ENCODE peak calls at places on chromosomes 4 and X, in four cellular contexts. One of them, this sample, is unnamed.

GRCh38 chr4:147117400-147117799 is 171.7 kb upstream of the TTC29 start:
- DNase-seq in tibial artery: no peak
- DNase-seq in SK-N-SH: no peak
- DNase-seq in suprapubic skin: no peak
- DNase-seq in this sample: no peak

GRCh38 chrX:115642304-115642703 is 81.3 kb downstream of the PLS3 start:
- DNase-seq in suprapubic skin: no peak
- DNase-seq in tibial artery: no peak
- DNase-seq in SK-N-SH: no peak
- DNase-seq in this sample: no peak

GRCh38 chr4:20832821-20833220 is 132.6 kb downstream of the PACRGL start:
- DNase-seq in tibial artery: no peak
- DNase-seq in SK-N-SH: no peak
- DNase-seq in suprapubic skin: no peak
- DNase-seq in this sample: no peak

GRCh38 chr4:99856166-99856565 is 38.1 kb downstream of the LAMTOR3 start:
- DNase-seq in SK-N-SH: no peak
- DNase-seq in suprapubic skin: no peak
- DNase-seq in tibial artery: no peak
- DNase-seq in this sample: no peak

GRCh38 chr4:149371021-149371420 is 444.6 kb downstream of the IQCM start:
- DNase-seq in SK-N-SH: peak
- DNase-seq in suprapubic skin: no peak
- DNase-seq in tibial artery: no peak
- DNase-seq in this sample: peak

GRCh38 chr4:23654791-23655190 is 235.1 kb downstream of the PPARGC1A start:
- DNase-seq in SK-N-SH: no peak
- DNase-seq in suprapubic skin: no peak
- DNase-seq in tibial artery: no peak
- DNase-seq in this sample: no peak

GRCh38 chr4:109559983-109560686 is at the start of gene MCUB:
- DNase-seq in suprapubic skin: peak
- DNase-seq in SK-N-SH: peak
- DNase-seq in tibial artery: peak
- DNase-seq in this sample: peak

GRCh38 chr4:129978315-129978714 is 882.4 kb downstream of the C4orf33 start:
- DNase-seq in SK-N-SH: no peak
- DNase-seq in suprapubic skin: no peak
- DNase-seq in tibial artery: no peak
- DNase-seq in this sample: no peak

GRCh38 chr4:123102897-123103489 is 180.6 kb upstream of the NUDT6 start:
- DNase-seq in suprapubic skin: no peak
- DNase-seq in SK-N-SH: peak
- DNase-seq in tibial artery: no peak
- DNase-seq in this sample: peak

GRCh38 chr4:125266901-125267601 is 47.7 kb upstream of the FAT4 start:
- DNase-seq in tibial artery: no peak
- DNase-seq in suprapubic skin: no peak
- DNase-seq in SK-N-SH: no peak
- DNase-seq in this sample: no peak

GRCh38 chrX:133335027-133335426 is 80.3 kb downstream of the GPC4 start:
- DNase-seq in SK-N-SH: peak
- DNase-seq in tibial artery: no peak
- DNase-seq in suprapubic skin: no peak
- DNase-seq in this sample: peak

GRCh38 chr4:145541266-145541770 is 59.7 kb downstream of the SMAD1 start:
- DNase-seq in SK-N-SH: no peak
- DNase-seq in tibial artery: no peak
- DNase-seq in suprapubic skin: no peak
- DNase-seq in this sample: no peak

GRCh38 chr4:187208641-187209040 is 485.0 kb upstream of the FAT1 start:
- DNase-seq in SK-N-SH: no peak
- DNase-seq in suprapubic skin: no peak
- DNase-seq in tibial artery: no peak
- DNase-seq in this sample: no peak

GRCh38 chr4:8558080-8558960 is 21.9 kb upstream of the GPR78 start:
- DNase-seq in suprapubic skin: peak
- DNase-seq in tibial artery: peak
- DNase-seq in SK-N-SH: no peak
- DNase-seq in this sample: no peak

GRCh38 chr4:8840006-8840793 is 31.4 kb downstream of the HMX1 start:
- DNase-seq in suprapubic skin: peak
- DNase-seq in SK-N-SH: peak
- DNase-seq in tibial artery: peak
- DNase-seq in this sample: no peak

GRCh38 chrX:19576742-19577141 is 61.4 kb upstream of the MAP3K15 start:
- DNase-seq in tibial artery: no peak
- DNase-seq in suprapubic skin: no peak
- DNase-seq in SK-N-SH: no peak
- DNase-seq in this sample: no peak

GRCh38 chrX:72130762-72131231 is 918 bp downstream of the RTL5 start:
- DNase-seq in SK-N-SH: no peak
- DNase-seq in tibial artery: no peak
- DNase-seq in suprapubic skin: no peak
- DNase-seq in this sample: no peak

GRCh38 chrX:78800114-78800513 is 52.6 kb downstream of the LPAR4 start:
- DNase-seq in SK-N-SH: no peak
- DNase-seq in suprapubic skin: no peak
- DNase-seq in tibial artery: no peak
- DNase-seq in this sample: no peak

GRCh38 chr4:180618396-180618795 is 1624.8 kb upstream of the TENM3 start:
- DNase-seq in SK-N-SH: no peak
- DNase-seq in suprapubic skin: no peak
- DNase-seq in tibial artery: no peak
- DNase-seq in this sample: no peak

GRCh38 chrX:31181377-31182038 is 109.7 kb upstream of the FTHL17 start:
- DNase-seq in SK-N-SH: no peak
- DNase-seq in tibial artery: no peak
- DNase-seq in suprapubic skin: no peak
- DNase-seq in this sample: no peak

GRCh38 chrX:13774696-13775095 is 40.1 kb downstream of the OFD1 start:
- DNase-seq in tibial artery: no peak
- DNase-seq in SK-N-SH: no peak
- DNase-seq in suprapubic skin: no peak
- DNase-seq in this sample: no peak

GRCh38 chr4:72446353-72447055 is 122.5 kb downstream of the ADAMTS3 start:
- DNase-seq in SK-N-SH: no peak
- DNase-seq in tibial artery: no peak
- DNase-seq in suprapubic skin: no peak
- DNase-seq in this sample: no peak

GRCh38 chr4:126541820-126542219 is 1090.9 kb upstream of the INTU start:
- DNase-seq in suprapubic skin: no peak
- DNase-seq in SK-N-SH: no peak
- DNase-seq in tibial artery: no peak
- DNase-seq in this sample: no peak

GRCh38 chrX:104098151-104098808 is 14.0 kb upstream of the ZCCHC18 start:
- DNase-seq in suprapubic skin: no peak
- DNase-seq in tibial artery: no peak
- DNase-seq in SK-N-SH: peak
- DNase-seq in this sample: peak

GRCh38 chr4:69875986-69876542 is 16.1 kb upstream of the SULT1E1 start:
- DNase-seq in SK-N-SH: no peak
- DNase-seq in tibial artery: no peak
- DNase-seq in suprapubic skin: no peak
- DNase-seq in this sample: no peak

GRCh38 chrX:91414710-91415109 is 19.9 kb upstream of the PABPC5 start:
- DNase-seq in SK-N-SH: peak
- DNase-seq in suprapubic skin: no peak
- DNase-seq in tibial artery: no peak
- DNase-seq in this sample: no peak

GRCh38 chrX:111095974-111096870 is at the start of gene PAK3:
- DNase-seq in suprapubic skin: peak
- DNase-seq in tibial artery: peak
- DNase-seq in SK-N-SH: peak
- DNase-seq in this sample: peak

GRCh38 chr4:3407171-3407771 is 34.5 kb upstream of the HGFAC start:
- DNase-seq in suprapubic skin: peak
- DNase-seq in tibial artery: peak
- DNase-seq in SK-N-SH: no peak
- DNase-seq in this sample: no peak

GRCh38 chr4:184330008-184330400 is 112.3 kb upstream of the ENPP6 start:
- DNase-seq in suprapubic skin: no peak
- DNase-seq in SK-N-SH: no peak
- DNase-seq in tibial artery: peak
- DNase-seq in this sample: no peak

GRCh38 chr4:26238782-26239647 is 81.8 kb upstream of the RBPJ start:
- DNase-seq in suprapubic skin: no peak
- DNase-seq in SK-N-SH: no peak
- DNase-seq in tibial artery: no peak
- DNase-seq in this sample: no peak

DNA sequence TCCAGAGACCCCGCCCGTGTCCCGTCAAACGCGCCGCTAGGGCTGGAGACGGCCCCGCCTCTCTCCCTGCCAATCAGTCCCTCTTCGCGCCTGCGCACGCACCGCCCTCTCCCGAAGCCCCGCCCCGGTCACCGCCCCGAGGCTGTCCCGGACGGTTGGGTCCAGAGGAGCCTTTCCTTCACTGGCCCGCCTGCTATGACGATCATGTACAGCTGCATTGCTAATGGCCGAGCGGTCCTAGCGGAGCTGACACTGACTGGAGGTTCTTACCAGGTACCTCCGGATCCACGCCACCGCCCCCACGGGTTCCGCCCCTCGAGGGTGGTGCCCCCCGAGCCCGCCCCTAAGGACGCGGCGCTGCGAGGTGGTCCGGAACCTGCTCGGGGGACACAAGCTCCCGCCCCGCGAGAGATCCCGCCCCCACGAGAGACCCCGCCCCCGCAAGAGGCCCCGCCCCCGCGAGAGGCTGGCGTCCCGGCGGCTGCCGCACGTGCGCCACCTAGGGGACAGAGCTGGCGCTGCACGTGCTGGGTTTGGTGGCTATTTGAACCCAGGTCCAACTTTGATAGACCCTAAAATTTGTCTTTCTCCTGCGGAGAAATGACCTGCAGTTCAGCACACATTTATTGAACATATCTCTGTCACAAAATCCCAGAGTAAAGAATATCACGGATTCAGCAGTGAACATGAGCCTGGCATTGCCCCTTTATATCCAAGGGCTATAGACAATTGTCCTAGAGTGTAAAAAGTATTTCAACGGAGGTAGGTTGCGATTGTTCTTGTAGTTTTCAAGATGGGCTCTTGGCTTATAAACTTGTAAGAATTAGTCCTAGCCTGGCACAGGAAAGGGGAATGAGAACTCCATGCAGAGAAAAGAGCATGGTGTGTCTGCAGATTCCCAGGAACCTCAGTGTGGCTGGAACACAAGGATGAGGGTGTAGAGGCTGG is 88.7 kb downstream of the HNRNPD start:
- DNase-seq in tibial artery: peak
- DNase-seq in SK-N-SH: peak
- DNase-seq in suprapubic skin: peak
- DNase-seq in this sample: peak
- H3K27ac ChIP-seq in tibial artery: peak
- H3K27ac ChIP-seq in SK-N-SH: no peak
- H3K27ac ChIP-seq in suprapubic skin: peak
- H3K27ac ChIP-seq in this sample: peak

GRCh38 chrX:109089359-109089758 is 353.0 kb upstream of the IRS4 start:
- DNase-seq in tibial artery: no peak
- DNase-seq in suprapubic skin: no peak
- DNase-seq in SK-N-SH: no peak
- DNase-seq in this sample: no peak
- H3K27ac ChIP-seq in tibial artery: no peak
- H3K27ac ChIP-seq in suprapubic skin: no peak
- H3K27ac ChIP-seq in SK-N-SH: no peak
- H3K27ac ChIP-seq in this sample: no peak

GRCh38 chrX:47637546-47638195 is 7.9 kb upstream of the CFP start:
- DNase-seq in tibial artery: peak
- DNase-seq in SK-N-SH: no peak
- DNase-seq in suprapubic skin: no peak
- DNase-seq in this sample: no peak
- H3K27ac ChIP-seq in tibial artery: no peak
- H3K27ac ChIP-seq in SK-N-SH: no peak
- H3K27ac ChIP-seq in suprapubic skin: no peak
- H3K27ac ChIP-seq in this sample: no peak

DNA sequence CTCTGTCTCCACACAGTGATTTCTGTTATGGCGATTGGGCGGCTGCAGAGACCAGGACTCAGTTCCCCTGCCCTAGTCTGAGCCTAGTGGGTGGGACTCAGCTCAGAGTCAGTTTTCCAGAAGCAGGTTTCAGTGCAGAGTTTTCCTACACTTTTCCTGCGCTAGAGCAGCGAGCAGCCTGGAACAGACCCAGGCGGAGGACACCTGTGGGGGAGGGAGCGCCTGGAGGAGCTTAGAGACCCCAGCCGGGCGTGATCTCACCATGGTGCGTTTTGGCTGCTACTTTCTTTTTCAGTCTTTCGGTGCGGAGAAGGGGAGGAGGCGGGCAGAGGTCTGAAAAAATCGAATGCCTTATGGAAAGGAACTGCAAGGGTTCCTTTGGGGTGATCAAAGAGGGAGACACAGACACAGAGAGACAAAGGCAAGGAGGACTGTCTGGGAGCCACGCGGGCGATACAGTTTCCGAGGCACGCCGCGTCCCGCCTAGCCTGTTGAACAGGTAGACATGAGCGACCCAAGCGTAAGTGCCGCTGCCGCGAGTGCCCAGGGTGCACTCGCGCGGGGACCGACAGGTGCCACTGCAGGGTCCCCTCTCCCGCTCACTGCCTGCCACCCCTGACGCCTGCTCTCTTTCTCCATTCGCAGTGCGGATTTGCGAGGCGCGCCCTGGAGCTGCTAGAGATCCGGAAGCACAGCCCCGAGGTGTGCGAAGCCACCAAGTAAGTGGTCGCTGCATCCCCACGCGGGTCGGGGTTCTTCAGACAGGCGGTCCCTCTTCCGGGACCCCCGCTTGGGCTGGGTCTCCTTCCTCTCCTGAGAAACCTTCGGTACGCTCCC is at the start of gene GUCY1A1:
- DNase-seq in suprapubic skin: peak
- DNase-seq in SK-N-SH: peak
- DNase-seq in tibial artery: peak
- DNase-seq in this sample: peak
- H3K27ac ChIP-seq in suprapubic skin: peak
- H3K27ac ChIP-seq in SK-N-SH: no peak
- H3K27ac ChIP-seq in tibial artery: peak
- H3K27ac ChIP-seq in this sample: peak